ENCODE peak calls at places on chromosomes 6 and 20, in nine cellular contexts. D, O, F, G, R, A, U, K and W are unnamed samples.

GRCh38 chr6:41562633-41562975 is 16.4 kb downstream of the FOXP4 start:
- DNase-seq in D (no peak), O (no peak), F (no peak), G (no peak), R (no peak), A (no peak), U (no peak), K (no peak), W (no peak)

GRCh38 chr6:81241717-81242116 is 510.8 kb downstream of the TENT5A start:
- DNase-seq in D (no peak), O (no peak), F (no peak), G (peak; percentile 70), R (no peak), A (no peak), U (no peak), K (no peak), W (no peak)

GRCh38 chr6:157531169-157531985 is 150.4 kb downstream of the ZDHHC14 start:
- DNase-seq in D (no peak), O (no peak), F (no peak), G (no peak), R (no peak), A (no peak), U (peak; percentile 73), K (no peak), W (no peak)

GRCh38 chr20:61913423-61914225 is 152.1 kb downstream of the TAF4 start:
- DNase-seq in D (no peak), O (no peak), F (no peak), G (no peak), R (no peak), A (no peak), U (no peak), K (no peak), W (no peak)

GRCh38 chr6:137203256-137203655 is 15.9 kb downstream of the IFNGR1 start:
- DNase-seq in D (no peak), O (no peak), F (no peak), G (no peak), R (no peak), A (no peak), U (no peak), K (no peak), W (no peak)

GRCh38 chr6:108127826-108128225 is 38.0 kb upstream of the NR2E1 start:
- DNase-seq in D (no peak), O (no peak), F (no peak), G (no peak), R (peak; percentile 49), A (no peak), U (no peak), K (no peak), W (no peak)

GRCh38 chr20:31974975-31975481 is 7.1 kb downstream of the XKR7 start:
- DNase-seq in D (no peak), O (no peak), F (no peak), G (no peak), R (no peak), A (no peak), U (no peak), K (no peak), W (no peak)

GRCh38 chr20:35517125-35517524 is 12.3 kb downstream of the C20orf173 start:
- DNase-seq in D (no peak), O (no peak), F (no peak), G (no peak), R (no peak), A (no peak), U (no peak), K (no peak), W (no peak)

GRCh38 chr6:20402181-20403079 is 751 bp downstream of the E2F3 start:
- DNase-seq in D (peak; percentile 4), O (peak; percentile 65), F (peak; percentile 39), G (peak; percentile 78), R (peak; percentile 87), A (peak; percentile 42), U (peak; percentile 66), K (no peak), W (peak; percentile 72)

GRCh38 chr6:150314230-150315188 is 54.3 kb upstream of the IYD start:
- DNase-seq in D (peak; percentile 18), O (no peak), F (peak; percentile 8), G (no peak), R (no peak), A (no peak), U (no peak), K (no peak), W (no peak)

GRCh38 chr6:139108378-139108777 is 26.5 kb upstream of the HECA start:
- DNase-seq in D (no peak), O (no peak), F (no peak), G (no peak), R (no peak), A (no peak), U (no peak), K (no peak), W (no peak)

GRCh38 chr6:163413345-163414116 is 987 bp upstream of the QKI start:
- DNase-seq in D (peak; percentile 87), O (peak; percentile 94), F (peak; percentile 79), G (peak; percentile 14), R (peak; percentile 96), A (peak; percentile 90), U (peak; percentile 92), K (no peak), W (peak; percentile 89)

GRCh38 chr6:56072856-56073255 is 174.5 kb downstream of the COL21A1 start:
- DNase-seq in D (no peak), O (no peak), F (no peak), G (no peak), R (no peak), A (no peak), U (no peak), K (no peak), W (no peak)

GRCh38 chr20:59837623-59838394 is 95.6 kb downstream of the SYCP2 start:
- DNase-seq in D (no peak), O (no peak), F (no peak), G (no peak), R (no peak), A (no peak), U (no peak), K (no peak), W (peak; percentile 30)

GRCh38 chr20:5975778-5976177 is 25.3 kb downstream of the MCM8 start:
- DNase-seq in D (no peak), O (no peak), F (no peak), G (no peak), R (no peak), A (no peak), U (no peak), K (no peak), W (no peak)

GRCh38 chr6:54053893-54054391 is 57.3 kb upstream of the MLIP start:
- DNase-seq in D (no peak), O (no peak), F (peak; percentile 20), G (no peak), R (no peak), A (no peak), U (peak; percentile 39), K (peak; percentile 66), W (no peak)

GRCh38 chr6:83770910-83771309 is 62.0 kb upstream of the SNAP91 start:
- DNase-seq in D (no peak), O (no peak), F (no peak), G (no peak), R (no peak), A (no peak), U (no peak), K (no peak), W (no peak)

GRCh38 chr6:90610671-90611542 is 24.0 kb upstream of the MAP3K7 start:
- DNase-seq in D (peak; percentile 27), O (peak; percentile 60), F (peak; percentile 56), G (no peak), R (peak; percentile 83), A (peak; percentile 25), U (peak; percentile 9), K (no peak), W (peak; percentile 49)